ENCODE peak calls at places on chromosomes 7 and 10, in four cellular contexts. T is B cell; Q is hepatic stellate cell; G is activated CD4-positive, alpha-beta T cell treated with anti-CD3 and anti-CD28 coated beads, Interleukin-2, amount 10 ng/mL, durations not matched to agents 7 days and 5 days. Y is an unnamed sample.
A peak's percentile ranks its signal among the peaks of the same experiment; 100 is the strongest.

GRCh38 chr10:5887641-5888040 is 2.1 kb downstream of the ANKRD16 start:
- DNase-seq in T (no peak), Q (no peak), G (no peak), Y (no peak)

GRCh38 chr10:26502988-26503387 is 64.8 kb downstream of the APBB1IP start:
- DNase-seq in T (no peak), Q (no peak), G (no peak), Y (no peak)

GRCh38 chr10:6912929-6913328 is 332.9 kb upstream of the PRKCQ start:
- DNase-seq in T (no peak), Q (no peak), G (no peak), Y (no peak)

GRCh38 chr10:32146166-32146565 is 89.9 kb upstream of the KIF5B start:
- DNase-seq in T (no peak), Q (no peak), G (no peak), Y (no peak)

GRCh38 chr10:31033166-31033565 is 1.5 kb upstream of the ZNF438 start:
- DNase-seq in T (no peak), Q (no peak), G (no peak), Y (no peak)

GRCh38 chr7:17105701-17106100 is 192.8 kb upstream of the AHR start:
- DNase-seq in T (no peak), Q (no peak), G (no peak), Y (no peak)

GRCh38 chr7:151754142-151754590 is 122.7 kb downstream of the PRKAG2 start:
- DNase-seq in T (peak; percentile 63), Q (peak; percentile 98), G (no peak), Y (no peak)

GRCh38 chr7:1480670-1481069 is 21.4 kb upstream of the MICALL2 start:
- DNase-seq in T (no peak), Q (no peak), G (no peak), Y (no peak)

GRCh38 chr10:3099291-3100092 is 32.1 kb downstream of the PFKP start:
- DNase-seq in T (no peak), Q (no peak), G (no peak), Y (no peak)

GRCh38 chr7:24926623-24927539 is 53.1 kb downstream of the OSBPL3 start:
- DNase-seq in T (no peak), Q (peak; percentile 37), G (no peak), Y (no peak)

GRCh38 chr7:27917119-27917518 is 177.2 kb downstream of the TAX1BP1 start:
- DNase-seq in T (no peak), Q (no peak), G (no peak), Y (no peak)

GRCh38 chr7:28848906-28849305 is 109.2 kb downstream of the TRIL start:
- DNase-seq in T (no peak), Q (no peak), G (no peak), Y (no peak)

GRCh38 chr10:26835025-26835424 is 25.7 kb downstream of the ABI1 start:
- DNase-seq in T (no peak), Q (no peak), G (no peak), Y (no peak)

GRCh38 chr10:63143984-63144383 is 10.9 kb downstream of the NRBF2 start:
- DNase-seq in T (no peak), Q (no peak), G (no peak), Y (no peak)

GRCh38 chr7:23486002-23486773 is 15.9 kb upstream of the IGF2BP3 start:
- DNase-seq in T (no peak), Q (no peak), G (no peak), Y (no peak)

GRCh38 chr7:113267885-113268284 is 149.5 kb upstream of the SMIM30 start:
- DNase-seq in T (no peak), Q (peak; percentile 35), G (no peak), Y (no peak)

GRCh38 chr7:43108255-43109011 is 4.0 kb upstream of the HECW1 start:
- DNase-seq in T (peak; percentile 33), Q (peak; percentile 42), G (peak; percentile 56), Y (peak; percentile 65)

GRCh38 chr10:74593470-74593869 is 232.9 kb upstream of the KAT6B start:
- DNase-seq in T (no peak), Q (peak; percentile 18), G (no peak), Y (no peak)

GRCh38 chr10:32038777-32039176 is 17.4 kb downstream of the KIF5B start:
- DNase-seq in T (no peak), Q (no peak), G (no peak), Y (no peak)

GRCh38 chr10:131212763-131213325 is 98.7 kb downstream of the TCERG1L start:
- DNase-seq in T (no peak), Q (no peak), G (no peak), Y (no peak)

GRCh38 chr7:117478796-117479479 is 887 bp upstream of the CFTR start:
- DNase-seq in T (no peak), Q (no peak), G (no peak), Y (no peak)

GRCh38 chr10:117374506-117375359 is 507 bp downstream of the PDZD8 start:
- DNase-seq in T (peak; percentile 37), Q (peak; percentile 49), G (peak; percentile 25), Y (peak; percentile 41)

GRCh38 chr7:141123522-141123921 is 49.7 kb downstream of the TMEM178B start:
- DNase-seq in T (no peak), Q (no peak), G (no peak), Y (no peak)

GRCh38 chr10:95475827-95476481 is 85.2 kb downstream of the SORBS1 start:
- DNase-seq in T (no peak), Q (no peak), G (no peak), Y (no peak)

GRCh38 chr7:158471716-158472115 is 115.9 kb downstream of the PTPRN2 start:
- DNase-seq in T (no peak), Q (no peak), G (no peak), Y (no peak)

GRCh38 chr7:107078517-107078966 is 34.0 kb downstream of the PRKAR2B start:
- DNase-seq in T (no peak), Q (no peak), G (no peak), Y (no peak)

GRCh38 chr7:98252655-98253054 is 623 bp upstream of the TECPR1 start:
- DNase-seq in T (no peak), Q (no peak), G (no peak), Y (no peak)

GRCh38 chr10:110850099-110850498 is 21.6 kb upstream of the PDCD4 start:
- DNase-seq in T (no peak), Q (no peak), G (no peak), Y (no peak)

GRCh38 chr7:79176859-79177477 is 276.5 kb downstream of the MAGI2 start:
- DNase-seq in T (no peak), Q (peak; percentile 1), G (no peak), Y (no peak)

GRCh38 chr7:130897515-130898419 is 163.8 kb upstream of the KLF14 start:
- DNase-seq in T (peak; percentile 39), Q (no peak), G (no peak), Y (no peak)